ENCODE peak calls at places on chromosome 15, in six cellular contexts. S is AG20443; X is activated CD4-positive, CD25-positive, alpha-beta regulatory T cell treated with anti-CD3 and anti-CD28 coated beads, Interleukin-2, amount 50 U/mL, for 16 hours; Y is T-helper 2 cell; W is fibroblast of the aortic adventitia; V is Panc1. M is an unnamed sample.

GRCh38 chr15:58355352-58355964 is 76.3 kb upstream of the LIPC start:
- DNase-seq in S (no peak), X (no peak), Y (no peak), W (no peak), V (no peak), M (no peak)

GRCh38 chr15:83160741-83161140 is 46.9 kb downstream of the HDGFL3 start:
- DNase-seq in S (no peak), X (no peak), Y (no peak), W (no peak), V (no peak), M (no peak)

GRCh38 chr15:68894208-68894607 is 36.1 kb upstream of the SPESP1 start:
- DNase-seq in S (no peak), X (no peak), Y (no peak), W (no peak), V (no peak), M (no peak)

GRCh38 chr15:52288051-52288942 is 7.3 kb downstream of the MYO5C start:
- DNase-seq in S (no peak), X (no peak), Y (no peak), W (no peak), V (peak; percentile 38), M (no peak)

GRCh38 chr15:88913017-88913849 is at the start of gene MFGE8:
- DNase-seq in S (peak; percentile 86), X (peak; percentile 43), Y (peak; percentile 53), W (peak; percentile 48), V (no peak), M (peak; percentile 92)

GRCh38 chr15:81504170-81504905 is 130.3 kb upstream of the TMC3 start:
- DNase-seq in S (no peak), X (no peak), Y (no peak), W (peak; percentile 78), V (no peak), M (peak; percentile 14)

GRCh38 chr15:28105224-28105791 is 6.2 kb upstream of the OCA2 start:
- DNase-seq in S (no peak), X (no peak), Y (no peak), W (no peak), V (no peak), M (no peak)

GRCh38 chr15:57326196-57326595 is 50.1 kb upstream of the CGNL1 start:
- DNase-seq in S (no peak), X (no peak), Y (no peak), W (no peak), V (no peak), M (no peak)

GRCh38 chr15:29183071-29183831 is 86.4 kb downstream of the NSMCE3 start:
- DNase-seq in S (no peak), X (no peak), Y (no peak), W (no peak), V (no peak), M (no peak)

GRCh38 chr15:84766461-84767005 is 18.1 kb downstream of the ZNF592 start:
- DNase-seq in S (no peak), X (no peak), Y (no peak), W (no peak), V (no peak), M (no peak)

GRCh38 chr15:78012643-78013077 is 64.9 kb downstream of the TBC1D2B start:
- DNase-seq in S (no peak), X (no peak), Y (no peak), W (no peak), V (no peak), M (peak; percentile 3)

GRCh38 chr15:92971081-92971480 is 71.0 kb downstream of the CHD2 start:
- DNase-seq in S (no peak), X (no peak), Y (no peak), W (no peak), V (no peak), M (no peak)

GRCh38 chr15:100879461-100880138 is at the start of gene ALDH1A3:
- DNase-seq in S (peak; percentile 86), X (no peak), Y (no peak), W (peak; percentile 57), V (no peak), M (peak; percentile 77)

GRCh38 chr15:84702961-84703482 is 12.9 kb downstream of the SEC11A start:
- DNase-seq in S (peak; percentile 40), X (no peak), Y (no peak), W (peak; percentile 74), V (no peak), M (no peak)

GRCh38 chr15:30903497-30904187 is at the start of gene FAN1:
- DNase-seq in S (peak; percentile 94), X (peak; percentile 43), Y (peak; percentile 62), W (peak; percentile 81), V (peak; percentile 61), M (peak; percentile 92)

GRCh38 chr15:93171476-93171875 is 82.5 kb upstream of the RGMA start:
- DNase-seq in S (no peak), X (no peak), Y (no peak), W (no peak), V (no peak), M (no peak)

GRCh38 chr15:25180606-25181289 is 226.0 kb downstream of the SNRPN start:
- DNase-seq in S (no peak), X (no peak), Y (no peak), W (no peak), V (no peak), M (no peak)